ENCODE peak calls at places on chromosomes 3 and 15, in four cellular contexts. I is effector memory CD4-positive, alpha-beta T cell; R is mesendoderm; A is cardiac muscle cell. Q is an unnamed sample.

GRCh38 chr15:85430406-85431204 is 50.2 kb downstream of the AKAP13 start:
- DNase-seq in A (no peak), R (peak; percentile 56), I (no peak), Q (no peak)

GRCh38 chr3:44029100-44029499 is 212.6 kb upstream of the TOPAZ1 start:
- DNase-seq in I (no peak), A (no peak), R (no peak), Q (no peak)

GRCh38 chr3:4953119-4953518 is 26.1 kb upstream of the BHLHE40 start:
- DNase-seq in A (no peak), I (no peak), R (no peak), Q (no peak)

GRCh38 chr15:101446527-101447167 is 42.9 kb downstream of the PCSK6 start:
- DNase-seq in I (no peak), A (no peak), R (no peak), Q (no peak)

GRCh38 chr3:37290551-37290950 is 116.2 kb upstream of the LRRFIP2 start:
- DNase-seq in R (peak; percentile 80), A (no peak), I (no peak), Q (peak; percentile 31)

GRCh38 chr3:38834110-38834509 is 18.1 kb upstream of the SCN10A start:
- DNase-seq in A (peak; percentile 1), I (no peak), R (peak; percentile 81), Q (peak; percentile 51)

GRCh38 chr3:37183976-37184375 is 9.6 kb upstream of the LRRFIP2 start:
- DNase-seq in R (no peak), A (no peak), I (no peak), Q (no peak)

GRCh38 chr3:8668216-8668615 is 23.6 kb upstream of the SSUH2 start:
- DNase-seq in I (no peak), A (no peak), R (no peak), Q (no peak)

GRCh38 chr3:142940472-142940871 is 23.0 kb downstream of the PAQR9 start:
- DNase-seq in R (peak; percentile 13), A (no peak), I (no peak), Q (no peak)

GRCh38 chr15:45402955-45403892 is 24.9 kb upstream of the GATM start:
- DNase-seq in I (no peak), A (peak; percentile 68), R (peak; percentile 38), Q (peak; percentile 60)

GRCh38 chr3:165196577-165197561 is 685 bp upstream of the SLITRK3 start:
- DNase-seq in R (peak; percentile 25), I (no peak), A (peak; percentile 14), Q (peak; percentile 61)

GRCh38 chr3:13713396-13713795 is 164.5 kb downstream of the FBLN2 start:
- DNase-seq in R (no peak), I (no peak), A (no peak), Q (no peak)

GRCh38 chr3:173510565-173510964 is 113.0 kb downstream of the NLGN1 start:
- DNase-seq in R (no peak), A (no peak), I (no peak), Q (no peak)

GRCh38 chr3:59862686-59863085 is 812.9 kb upstream of the CFAP20DC start:
- DNase-seq in R (no peak), I (no peak), A (no peak), Q (no peak)

GRCh38 chr15:57462391-57462790 is 86.1 kb downstream of the CGNL1 start:
- DNase-seq in I (no peak), R (no peak), A (no peak), Q (no peak)

GRCh38 chr3:153429821-153430220 is 267.8 kb downstream of the RAP2B start:
- DNase-seq in A (no peak), I (no peak), R (peak; percentile 36), Q (no peak)

GRCh38 chr3:148429206-148429605 is 268.5 kb upstream of the AGTR1 start:
- DNase-seq in I (no peak), A (no peak), R (no peak), Q (no peak)

GRCh38 chr3:37096292-37096691 is 78.1 kb downstream of the LRRFIP2 start:
- DNase-seq in R (peak; percentile 87), A (no peak), I (no peak), Q (no peak)

GRCh38 chr3:188589056-188589455 is 435.1 kb downstream of the LPP start:
- DNase-seq in A (no peak), R (no peak), I (no peak), Q (no peak)

GRCh38 chr15:70327328-70328136 is 229.8 kb upstream of the TLE3 start:
- DNase-seq in I (no peak), A (no peak), R (peak; percentile 79), Q (no peak)

GRCh38 chr3:89180334-89180733 is 72.9 kb downstream of the EPHA3 start:
- DNase-seq in I (no peak), R (no peak), A (no peak), Q (no peak)

GRCh38 chr15:62569460-62570404 is 404.6 kb upstream of the C2CD4B start:
- DNase-seq in I (no peak), A (no peak), R (no peak), Q (no peak)

GRCh38 chr3:159928692-159929091 is 59.9 kb upstream of the IL12A start:
- DNase-seq in I (no peak), A (no peak), R (peak; percentile 76), Q (no peak)

GRCh38 chr15:35206060-35206675 is 121.1 kb upstream of the NANOGP8 start:
- DNase-seq in A (no peak), R (peak; percentile 48), I (no peak), Q (peak; percentile 23)

GRCh38 chr3:123700791-123701712 is 116.2 kb upstream of the HACD2 start:
- DNase-seq in A (no peak), I (no peak), R (no peak), Q (no peak)

GRCh38 chr3:185371683-185372082 is 8.7 kb downstream of the MAP3K13 start:
- DNase-seq in R (peak; percentile 74), I (no peak), A (no peak), Q (no peak)

GRCh38 chr3:50170689-50171088 is 15.6 kb downstream of the SEMA3F start:
- DNase-seq in I (no peak), A (no peak), R (no peak), Q (no peak)

GRCh38 chr3:72232777-72233176 is 447.8 kb upstream of the PROK2 start:
- DNase-seq in R (no peak), I (no peak), A (no peak), Q (no peak)

GRCh38 chr3:59374812-59375211 is 325.0 kb upstream of the CFAP20DC start:
- DNase-seq in A (no peak), R (peak; percentile 11), I (no peak), Q (no peak)

GRCh38 chr15:29731865-29732264 is 90.4 kb downstream of the TJP1 start:
- DNase-seq in I (no peak), R (no peak), A (no peak), Q (no peak)

GRCh38 chr3:13420051-13420816 is at the start of gene NUP210:
- DNase-seq in A (peak; percentile 82), I (peak; percentile 39), R (peak; percentile 46), Q (peak; percentile 97)

GRCh38 chr3:191216510-191216909 is 17.5 kb downstream of the OSTN start:
- DNase-seq in R (no peak), A (no peak), I (no peak), Q (no peak)

GRCh38 chr15:70200511-70200991 is 102.8 kb upstream of the TLE3 start:
- DNase-seq in R (no peak), A (no peak), I (no peak), Q (no peak)

GRCh38 chr3:177673105-177673804 is 476.0 kb upstream of the TBL1XR1 start:
- DNase-seq in A (no peak), I (no peak), R (no peak), Q (no peak)

GRCh38 chr3:4326868-4327267 is 23.7 kb downstream of the SETMAR start:
- DNase-seq in R (no peak), I (no peak), A (no peak), Q (no peak)

GRCh38 chr15:96087180-96087886 is 243.2 kb upstream of the NR2F2 start:
- DNase-seq in I (no peak), A (no peak), R (peak; percentile 57), Q (peak; percentile 67)

GRCh38 chr3:24137354-24137753 is 192.3 kb downstream of the NR1D2 start:
- DNase-seq in I (no peak), R (no peak), A (no peak), Q (no peak)

GRCh38 chr3:134423153-134423552 is 48.9 kb upstream of the AMOTL2 start:
- DNase-seq in I (no peak), R (peak; percentile 42), A (peak; percentile 50), Q (peak; percentile 66)

GRCh38 chr15:59553879-59554735 is 57.5 kb upstream of the GCNT3 start:
- DNase-seq in I (no peak), R (no peak), A (no peak), Q (no peak)

GRCh38 chr3:129123314-129124060 is 1.9 kb upstream of the RAB43 start:
- DNase-seq in A (no peak), I (no peak), R (no peak), Q (no peak)
- H3K4me3 ChIP-seq in A (no peak overlapping the region), I (no peak overlapping the region), R (no peak overlapping the region), Q (no peak overlapping the region)

GRCh38 chr3:12051586-12051985 is 47.4 kb downstream of the SYN2 start:
- DNase-seq in R (peak; percentile 32), I (no peak), A (no peak), Q (no peak)
- H3K27me3 ChIP-seq in R (no peaks in the 10 kb centered on the region), I (no peaks in the 10 kb centered on the region), A (no peaks in the 10 kb centered on the region), Q (no peaks in the 10 kb centered on the region)

GRCh38 chr3:146517684-146518435 is 26.5 kb downstream of the PLSCR1 start:
- DNase-seq in I (no peak), R (no peak), A (peak; percentile 85), Q (no peak)

GRCh38 chr3:146519810-146520209 is 24.6 kb downstream of the PLSCR1 start:
- DNase-seq in A (no peak), I (no peak), R (no peak), Q (no peak)

GRCh38 chr3:146524961-146525360 is 19.4 kb downstream of the PLSCR1 start:
- DNase-seq in I (no peak), A (no peak), R (no peak), Q (no peak)

GRCh38 chr3:146523536-146523935 is 20.9 kb downstream of the PLSCR1 start:
- DNase-seq in I (no peak), A (no peak), R (no peak), Q (no peak)

DNA sequence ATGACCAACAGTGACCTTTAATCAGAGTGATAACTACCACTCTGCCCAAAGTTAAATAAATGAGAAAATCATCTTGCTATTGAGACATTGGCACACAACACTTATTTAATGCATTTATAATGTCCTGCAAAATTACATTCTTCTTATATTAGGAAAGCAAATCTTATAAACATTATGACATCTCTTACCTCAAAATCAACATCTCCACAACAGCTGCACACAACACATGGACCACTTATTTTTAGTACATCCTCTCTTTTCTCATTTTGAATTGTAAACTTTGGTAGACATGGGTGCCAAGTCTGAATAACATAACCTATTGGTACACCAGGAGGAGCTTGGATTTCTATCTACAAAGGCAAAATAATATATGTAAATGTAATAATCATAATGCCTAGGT is 23.1 kb downstream of the PLSCR1 start:
- DNase-seq in A (no peak), R (no peak), I (no peak), Q (no peak)
- H3K36me3 ChIP-seq in A (no peaks in the 10 kb centered on the region), R (no peaks in the 10 kb centered on the region), I (no peaks in the 10 kb centered on the region), Q (no peaks in the 10 kb centered on the region)

GRCh38 chr3:144286235-144286910 is 314.8 kb downstream of the DIPK2A start:
- DNase-seq in R (no peak), A (no peak), I (no peak), Q (no peak)
- H3K4me3 ChIP-seq in R (no peak overlapping the region), A (no peak overlapping the region), I (no peak overlapping the region), Q (no peak overlapping the region)

GRCh38 chr15:40290540-40291087 is 7.8 kb upstream of the ANKRD63 start:
- DNase-seq in I (no peak), R (peak; percentile 27), A (no peak), Q (peak; percentile 88)
- H3K27me3 ChIP-seq in I (no peaks in the 10 kb centered on the region), R (peaks cover 2% of the 10 kb centered on the region), A (peaks cover 15% of the 10 kb centered on the region), Q (peaks cover 33% of the 10 kb centered on the region)